ENCODE peak calls at places on chromosomes 5 and 9, in six cellular contexts. One of them, this sample, is unnamed.

GRCh38 chr9:132849168-132849831 is 28.8 kb downstream of the AK8 start:
- DNase-seq in choroid plexus epithelial cell: no peak
- DNase-seq in right lobe of liver: no peak
- DNase-seq in occipital lobe: no peak
- DNase-seq in cardiac fibroblast: peak
- DNase-seq in colonic mucosa: peak
- DNase-seq in this sample: no peak

GRCh38 chr5:109986726-109987125 is 297.0 kb downstream of the MAN2A1 start:
- DNase-seq in cardiac fibroblast: no peak
- DNase-seq in choroid plexus epithelial cell: no peak
- DNase-seq in occipital lobe: no peak
- DNase-seq in colonic mucosa: no peak
- DNase-seq in right lobe of liver: no peak
- DNase-seq in this sample: no peak

GRCh38 chr5:93257616-93258015 is 323.4 kb downstream of the NR2F1-AS1 start:
- DNase-seq in occipital lobe: no peak
- DNase-seq in cardiac fibroblast: no peak
- DNase-seq in colonic mucosa: no peak
- DNase-seq in choroid plexus epithelial cell: no peak
- DNase-seq in right lobe of liver: no peak
- DNase-seq in this sample: no peak

GRCh38 chr5:118752568-118752967 is 235.8 kb downstream of the DTWD2 start:
- DNase-seq in colonic mucosa: no peak
- DNase-seq in cardiac fibroblast: no peak
- DNase-seq in occipital lobe: no peak
- DNase-seq in right lobe of liver: no peak
- DNase-seq in choroid plexus epithelial cell: no peak
- DNase-seq in this sample: no peak

GRCh38 chr5:72651109-72651508 is 143.9 kb upstream of the ZNF366 start:
- DNase-seq in colonic mucosa: no peak
- DNase-seq in cardiac fibroblast: no peak
- DNase-seq in right lobe of liver: no peak
- DNase-seq in occipital lobe: no peak
- DNase-seq in choroid plexus epithelial cell: no peak
- DNase-seq in this sample: no peak

GRCh38 chr5:72248352-72249032 is 71.5 kb downstream of the MRPS27 start:
- DNase-seq in right lobe of liver: no peak
- DNase-seq in choroid plexus epithelial cell: peak
- DNase-seq in occipital lobe: no peak
- DNase-seq in colonic mucosa: peak
- DNase-seq in cardiac fibroblast: peak
- DNase-seq in this sample: no peak

GRCh38 chr5:57302643-57303042 is 128.8 kb downstream of the GPBP1 start:
- DNase-seq in choroid plexus epithelial cell: peak
- DNase-seq in colonic mucosa: no peak
- DNase-seq in right lobe of liver: no peak
- DNase-seq in occipital lobe: no peak
- DNase-seq in cardiac fibroblast: peak
- DNase-seq in this sample: no peak

GRCh38 chr5:10524376-10525123 is 39.3 kb upstream of the ANKRD33B start:
- DNase-seq in occipital lobe: peak
- DNase-seq in colonic mucosa: no peak
- DNase-seq in choroid plexus epithelial cell: peak
- DNase-seq in cardiac fibroblast: peak
- DNase-seq in right lobe of liver: no peak
- DNase-seq in this sample: no peak

GRCh38 chr5:120684749-120685415 is 220.8 kb downstream of the PRR16 start:
- DNase-seq in colonic mucosa: no peak
- DNase-seq in occipital lobe: no peak
- DNase-seq in cardiac fibroblast: peak
- DNase-seq in right lobe of liver: no peak
- DNase-seq in choroid plexus epithelial cell: peak
- DNase-seq in this sample: no peak

This sample was measured in lower lobe of right lung.